ENCODE peak calls at places on chromosomes 11 and 22, in six cellular contexts. W is stomach, N is breast epithelium, I is HL-60, B is GM12891, H is prostate gland. O is an unnamed sample.

GRCh38 chr11:96827164-96827563 is 437.4 kb downstream of the JRKL start:
- DNase-seq in W (no peak), H (no peak), B (no peak), N (no peak), I (no peak), O (no peak)

GRCh38 chr22:31969789-31970489 is 25.6 kb downstream of the YWHAH start:
- DNase-seq in H (peak; percentile 78), N (peak; percentile 65), W (peak; percentile 80), B (peak; percentile 73), I (peak; percentile 13), O (no peak)

GRCh38 chr22:41908409-41909289 is 6.2 kb downstream of the SHISA8 start:
- DNase-seq in B (no peak), N (no peak), I (no peak), W (no peak), H (no peak), O (no peak)

GRCh38 chr11:74766905-74767304 is 18.3 kb downstream of the RNF169 start:
- DNase-seq in N (no peak), W (no peak), H (no peak), I (no peak), B (no peak), O (no peak)

GRCh38 chr11:103619480-103619879 is 417.0 kb upstream of the DDI1 start:
- DNase-seq in B (no peak), I (no peak), H (no peak), N (no peak), W (no peak), O (no peak)

GRCh38 chr11:102345923-102346322 is 1.1 kb upstream of the BIRC2 start:
- DNase-seq in B (no peak), H (no peak), W (no peak), I (no peak), N (no peak), O (no peak)

GRCh38 chr22:42437488-42438292 is 5.5 kb upstream of the NFAM1 start:
- DNase-seq in H (no peak), I (no peak), B (peak; percentile 77), W (peak; percentile 78), N (peak; percentile 73), O (no peak)

GRCh38 chr11:113184498-113184897 is 129.9 kb upstream of the TTC12 start:
- DNase-seq in I (no peak), B (no peak), W (no peak), N (no peak), H (no peak), O (peak; percentile 92)

GRCh38 chr22:39820266-39820665 is 73.3 kb downstream of the ENTHD1 start:
- DNase-seq in N (no peak), W (no peak), B (no peak), I (no peak), H (no peak), O (no peak)

GRCh38 chr22:28141614-28142013 is 222.6 kb upstream of the PITPNB start:
- DNase-seq in B (no peak), H (no peak), N (no peak), W (no peak), I (no peak), O (no peak)

DNA sequence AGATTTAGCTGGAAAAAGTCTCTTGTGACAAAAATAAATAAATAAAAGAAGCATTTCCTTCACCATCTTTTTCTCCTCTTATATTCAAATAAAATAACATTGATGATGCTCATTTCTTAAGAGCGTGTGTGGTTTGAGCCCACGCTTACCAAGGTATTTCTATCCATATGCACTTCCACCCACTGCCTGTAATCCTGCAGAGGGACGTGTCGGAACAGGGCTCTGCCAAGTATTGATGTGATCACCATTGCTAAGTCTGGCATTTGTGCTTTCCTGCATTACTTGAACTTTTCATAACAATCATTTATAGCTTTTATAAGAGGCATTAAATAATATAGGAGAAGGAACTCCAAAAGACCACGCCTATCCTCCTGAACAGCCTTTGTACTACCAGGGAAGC is 107.6 kb downstream of the SHANK2 start:
- DNase-seq in W (no peak), N (no peak), B (no peak), H (no peak), I (no peak), O (no peak)
- TF ChIP-seq POLR2AphosphoS5 in W (no peak), N (no peak), B (no peak), H (no peak), I (no peak), O (no peak)

GRCh38 chr11:72140661-72141060 is 5.1 kb downstream of the FOLR3 start:
- DNase-seq in W (no peak), N (no peak), B (no peak), H (no peak), I (no peak), O (no peak)

GRCh38 chr11:72138821-72139390 is 3.4 kb downstream of the FOLR3 start:
- DNase-seq in W (no peak), I (no peak), N (no peak), B (no peak), H (no peak), O (no peak)

GRCh38 chr11:72144807-72145565 is 9.5 kb downstream of the FOLR3 start:
- DNase-seq in B (no peak), H (no peak), N (no peak), I (no peak), W (no peak), O (no peak)

GRCh38 chr11:72139500-72139899 is 4.0 kb downstream of the FOLR3 start:
- DNase-seq in H (no peak), N (no peak), W (no peak), B (no peak), I (no peak), O (no peak)

DNA sequence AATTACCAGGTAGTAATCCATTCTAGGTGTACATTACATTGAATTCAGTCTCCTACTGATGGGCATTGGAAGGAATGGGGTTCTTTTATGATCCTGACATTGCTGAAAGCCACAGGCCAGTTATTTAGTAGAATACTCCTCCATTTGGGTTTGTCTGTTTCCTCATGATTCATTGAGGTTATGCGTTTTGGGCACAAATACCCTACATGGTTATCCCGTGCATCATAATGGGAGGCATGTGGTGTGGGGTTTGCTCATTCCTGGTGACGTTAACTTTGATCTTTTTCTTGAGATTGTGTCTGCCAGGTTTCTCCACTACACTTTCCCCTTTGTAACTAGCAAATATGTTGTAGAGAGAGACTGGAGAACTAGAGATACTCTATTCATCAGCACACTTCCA is 5.5 kb downstream of the FOLR3 start:
- DNase-seq in I (no peak), B (no peak), H (no peak), N (no peak), W (no peak), O (no peak)
- TF ChIP-seq POLR2AphosphoS5 in I (no peak), B (no peak), H (no peak), N (no peak), W (no peak), O (no peak)

GRCh38 chr11:36748856-36749255 is 150.8 kb upstream of the RAG2 start:
- DNase-seq in B (no peak), H (no peak), I (no peak), W (no peak), N (no peak), O (no peak)

GRCh38 chr11:36753960-36754359 is 155.9 kb upstream of the RAG2 start:
- DNase-seq in N (no peak), I (no peak), H (no peak), B (no peak), W (no peak), O (no peak)

GRCh38 chr11:36750349-36750748 is 152.3 kb upstream of the RAG2 start:
- DNase-seq in W (no peak), B (no peak), N (no peak), I (no peak), H (no peak), O (no peak)

GRCh38 chr11:36751251-36751839 is 153.3 kb upstream of the RAG2 start:
- DNase-seq in W (no peak), N (no peak), I (no peak), B (no peak), H (no peak), O (no peak)

GRCh38 chr11:36751996-36752395 is 154.0 kb upstream of the RAG2 start:
- DNase-seq in N (no peak), W (no peak), B (no peak), I (no peak), H (no peak), O (no peak)
- TF ChIP-seq POLR2AphosphoS5 in N (no peak), W (no peak), B (no peak), I (no peak), H (no peak), O (no peak)

GRCh38 chr11:47052576-47052975 is 116.0 kb downstream of the CSTPP1 start:
- DNase-seq in B (no peak), H (no peak), W (no peak), I (no peak), N (no peak), O (no peak)
- TF ChIP-seq POLR2AphosphoS5 in B (no peak), H (no peak), W (no peak), I (no peak), N (no peak), O (no peak)